ENCODE peak calls at places on chromosomes 5 and 9, in six cellular contexts. Y is neuronal stem cell, U is H1, H is H9, M is IMR-90, V is trophoblast cell. D is an unnamed sample.

GRCh38 chr5:67731886-67732285 is 483.7 kb upstream of the PIK3R1 start:
- DNase-seq in Y (no peak), U (no peak), H (no peak), M (no peak), V (no peak), D (no peak)

GRCh38 chr5:154168395-154168794 is 22.1 kb upstream of the GALNT10 start:
- DNase-seq in Y (no peak), U (no peak), H (no peak), M (no peak), V (no peak), D (no peak)

GRCh38 chr9:107711528-107711927 is 222.0 kb upstream of the KLF4 start:
- DNase-seq in Y (no peak), U (no peak), H (no peak), M (peak; percentile 89), V (peak; percentile 84), D (peak; percentile 66)

GRCh38 chr5:176151286-176151685 is 86.9 kb upstream of the SIMC1 start:
- DNase-seq in Y (no peak), U (no peak), H (no peak), M (peak; percentile 90), V (no peak), D (peak; percentile 26)

GRCh38 chr5:150648294-150649107 is 8.0 kb downstream of the SYNPO start:
- DNase-seq in Y (no peak), U (no peak), H (no peak), M (no peak), V (no peak), D (no peak)

GRCh38 chr9:36818965-36819870 is 214.8 kb downstream of the PAX5 start:
- DNase-seq in Y (peak; percentile 42), U (no peak), H (peak; percentile 50), M (no peak), V (no peak), D (no peak)

GRCh38 chr9:121499177-121499426 is 542 bp downstream of the GGTA1 start:
- DNase-seq in Y (no peak), U (no peak), H (peak; percentile 34), M (no peak), V (no peak), D (no peak)

GRCh38 chr9:15250013-15250412 is 57.0 kb downstream of the TTC39B start:
- DNase-seq in Y (no peak), U (no peak), H (no peak), M (no peak), V (no peak), D (peak; percentile 24)

GRCh38 chr5:12358371-12359090 is 454.3 kb upstream of the CTNND2 start:
- DNase-seq in Y (no peak), U (no peak), H (no peak), M (no peak), V (no peak), D (no peak)

GRCh38 chr9:20356392-20357206 is 265.7 kb downstream of the MLLT3 start:
- DNase-seq in Y (peak; percentile 74), U (peak; percentile 36), H (peak; percentile 77), M (peak; percentile 86), V (peak; percentile 48), D (peak; percentile 78)

GRCh38 chr5:175598774-175599173 is 59.1 kb upstream of the HRH2 start:
- DNase-seq in Y (no peak), U (no peak), H (no peak), M (no peak), V (no peak), D (no peak)

GRCh38 chr9:88826651-88827245 is 164.5 kb upstream of the S1PR3 start:
- DNase-seq in Y (no peak), U (no peak), H (no peak), M (peak; percentile 75), V (no peak), D (no peak)

GRCh38 chr9:73259086-73259696 is 107.5 kb downstream of the ANXA1 start:
- DNase-seq in Y (no peak), U (no peak), H (no peak), M (no peak), V (no peak), D (no peak)

GRCh38 chr5:96195053-96195452 is 233.4 kb upstream of the ELL2 start:
- DNase-seq in Y (no peak), U (no peak), H (no peak), M (peak; percentile 61), V (no peak), D (no peak)

GRCh38 chr9:124180557-124180956 is 77.2 kb upstream of the NEK6 start:
- DNase-seq in Y (no peak), U (no peak), H (no peak), M (peak; percentile 45), V (no peak), D (no peak)

GRCh38 chr5:40191041-40191550 is 488.6 kb upstream of the PTGER4 start:
- DNase-seq in Y (no peak), U (no peak), H (no peak), M (no peak), V (no peak), D (peak; percentile 54)

GRCh38 chr9:76401580-76402354 is 7.5 kb upstream of the RFK start:
- DNase-seq in Y (no peak), U (no peak), H (no peak), M (peak; percentile 67), V (no peak), D (peak; percentile 48)
- H2AFZ ChIP-seq in Y (no peak overlapping the region), U (peak overlapping the region; percentile 18), H (no peak overlapping the region), M (no peak overlapping the region), V (no peak overlapping the region), D (no peak overlapping the region)

DNA sequence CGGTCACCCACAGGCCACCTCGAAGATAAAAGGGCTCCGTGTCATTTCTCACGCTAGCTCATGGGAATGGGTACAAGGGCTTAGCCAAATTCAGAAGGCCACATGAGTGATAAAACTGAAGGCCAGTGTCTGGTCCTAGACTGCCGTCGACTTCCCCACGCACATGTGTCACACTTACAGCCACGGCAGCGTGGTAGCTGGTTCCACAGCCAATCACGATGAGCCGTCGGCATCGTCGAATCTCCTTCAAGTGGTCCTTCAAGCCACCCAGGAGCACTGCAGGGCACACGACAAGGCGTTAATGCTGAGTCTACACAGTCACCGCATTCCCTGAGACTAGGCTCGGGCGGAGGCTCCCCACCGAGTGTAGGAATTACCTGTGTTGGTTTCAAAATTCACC is 24.7 kb upstream of the MAPK9 start:
- DNase-seq in Y (no peak), U (no peak), H (no peak), M (no peak), V (no peak), D (no peak)
- H4K91ac ChIP-seq in Y (no peak overlapping the region), U (no peak overlapping the region), H (no peak overlapping the region), M (no peak overlapping the region), V (no peak overlapping the region), D (no peak overlapping the region)

GRCh38 chr5:126234563-126235195 is 188.5 kb upstream of the GRAMD2B start:
- DNase-seq in Y (peak; percentile 38), U (no peak), H (peak; percentile 53), M (peak; percentile 6), V (no peak), D (peak; percentile 38)
- H2AFZ ChIP-seq in Y (peak overlapping the region; percentile 21), U (peak overlapping the region; percentile 56), H (no peak overlapping the region), M (no peak overlapping the region), V (no peak overlapping the region), D (no peak overlapping the region)

DNA sequence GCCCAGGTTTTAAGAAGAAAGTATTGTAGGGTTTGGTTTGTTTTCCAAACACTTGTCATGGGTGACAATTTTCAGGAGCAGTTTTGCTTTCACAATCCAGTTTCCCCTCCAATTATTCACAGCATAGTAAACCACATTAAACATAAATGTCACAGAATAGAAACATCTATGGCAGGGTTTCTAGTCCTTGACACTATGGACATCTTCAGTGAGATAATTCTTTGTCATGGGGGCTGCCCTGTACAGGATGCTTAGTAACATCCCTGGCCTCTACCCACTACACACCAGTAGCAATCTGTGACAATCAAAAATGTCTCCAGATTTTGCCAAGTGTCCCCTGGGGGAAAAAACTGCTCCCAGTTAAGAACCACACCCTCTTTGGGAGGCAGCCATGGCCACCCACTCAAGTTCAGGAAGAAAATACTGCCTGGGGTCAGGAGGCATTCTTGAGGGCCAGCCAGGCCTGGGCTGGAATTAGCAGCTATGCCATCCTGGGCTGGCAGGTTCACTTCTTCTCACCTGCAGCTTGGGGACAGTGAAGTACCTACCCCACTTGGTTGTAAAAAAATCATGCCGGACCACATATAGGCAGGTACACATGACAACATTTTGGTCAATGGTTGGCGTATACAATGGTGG is 116.3 kb downstream of the HSD17B3 start:
- DNase-seq in Y (no peak), U (no peak), H (no peak), M (no peak), V (no peak), D (no peak)
- H4K91ac ChIP-seq in Y (no peak overlapping the region), U (no peak overlapping the region), H (no peak overlapping the region), M (no peak overlapping the region), V (no peak overlapping the region), D (no peak overlapping the region)

DNA sequence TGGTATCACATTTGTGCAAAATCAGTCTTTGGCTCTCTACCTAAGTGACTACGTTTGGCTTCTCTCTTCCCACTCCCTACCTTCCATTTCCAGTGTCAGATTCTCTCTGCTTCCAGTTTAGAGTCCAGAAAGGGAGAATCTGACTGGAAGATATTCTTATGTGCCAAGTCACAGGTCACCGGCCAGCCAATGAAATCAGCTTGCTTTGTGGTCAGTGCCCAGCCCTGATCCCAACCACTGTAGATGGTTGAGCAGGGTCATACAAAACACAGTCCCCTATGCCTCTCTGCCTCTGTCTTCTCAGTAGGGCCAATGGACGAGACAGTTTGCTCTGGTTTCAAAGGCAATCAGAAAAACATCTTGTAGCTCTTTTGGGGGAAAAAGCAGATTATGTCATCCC is 15.6 kb upstream of the EPB41L4B start:
- DNase-seq in Y (no peak), U (no peak), H (no peak), M (no peak), V (no peak), D (no peak)
- H2AFZ ChIP-seq in Y (no peak overlapping the region), U (peak overlapping the region; percentile 33), H (no peak overlapping the region), M (no peak overlapping the region), V (no peak overlapping the region), D (no peak overlapping the region)

DNA sequence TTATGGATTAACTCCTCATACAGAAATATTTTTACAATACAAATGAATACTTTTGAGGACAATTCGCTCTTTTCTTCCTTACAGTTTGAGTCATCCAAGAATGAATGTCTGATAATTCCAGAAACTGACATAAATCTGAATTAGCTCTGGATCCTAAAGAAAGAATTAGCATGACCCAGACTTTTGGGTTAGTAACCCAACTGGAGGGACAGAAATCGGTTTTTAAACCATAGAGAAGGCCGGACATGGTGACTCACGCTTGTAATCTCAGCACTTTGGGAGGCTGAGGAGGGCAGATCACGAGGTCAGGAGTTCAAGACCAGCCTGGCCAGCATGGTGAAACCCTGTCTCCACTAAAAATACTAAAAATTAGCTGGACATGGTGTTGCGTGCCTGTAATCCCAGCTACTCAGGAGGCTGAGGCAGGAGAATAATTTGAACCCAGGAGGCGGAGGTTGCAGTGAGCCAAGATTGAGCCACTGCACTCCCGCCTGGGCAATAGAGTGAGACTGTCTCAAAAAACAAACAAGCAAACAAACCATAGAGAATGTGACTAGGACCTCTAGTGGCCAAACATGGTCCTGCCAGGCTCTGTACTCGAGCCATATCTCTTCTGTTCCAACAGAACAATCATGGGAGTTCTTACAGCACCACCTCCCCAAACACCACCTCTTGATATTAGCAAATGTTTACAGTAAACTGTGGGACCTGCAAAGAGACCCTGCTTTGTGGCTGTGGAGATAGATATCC is 44.8 kb downstream of the LURAP1L start:
- DNase-seq in Y (no peak), U (peak; percentile 3), H (peak; percentile 53), M (no peak), V (peak; percentile 73), D (no peak)
- H4K91ac ChIP-seq in Y (no peak overlapping the region), U (no peak overlapping the region), H (no peak overlapping the region), M (no peak overlapping the region), V (no peak overlapping the region), D (no peak overlapping the region)